ENCODE peak calls at places on chromosomes 11 and 22, in four cellular contexts. One of them, this sample, is unnamed.

GRCh38 chr22:39181356-39181755 is 28.9 kb upstream of the CBX7 start:
- DNase-seq in spleen: peak; percentile 39
- DNase-seq in NB4: no peak
- DNase-seq in Peyer's patch: no peak
- DNase-seq in this sample: no peak

GRCh38 chr11:109320595-109320994 is 101.4 kb upstream of the C11orf87 start:
- DNase-seq in spleen: no peak
- DNase-seq in NB4: no peak
- DNase-seq in Peyer's patch: no peak
- DNase-seq in this sample: no peak

GRCh38 chr11:69010361-69010891 is 2.6 kb downstream of the MRGPRF start:
- DNase-seq in spleen: peak; percentile 52
- DNase-seq in NB4: no peak
- DNase-seq in Peyer's patch: no peak
- DNase-seq in this sample: peak; percentile 82

GRCh38 chr11:88310246-88310645 is 27.3 kb downstream of the CTSC start:
- DNase-seq in spleen: no peak
- DNase-seq in NB4: no peak
- DNase-seq in Peyer's patch: no peak
- DNase-seq in this sample: no peak

GRCh38 chr22:44164031-44164430 is 16.7 kb upstream of the PARVG start:
- DNase-seq in spleen: no peak
- DNase-seq in NB4: no peak
- DNase-seq in Peyer's patch: no peak
- DNase-seq in this sample: no peak

GRCh38 chr11:70220136-70220535 is 17.0 kb downstream of the FADD start:
- DNase-seq in spleen: no peak
- DNase-seq in NB4: peak; percentile 38
- DNase-seq in Peyer's patch: no peak
- DNase-seq in this sample: no peak

GRCh38 chr11:124499711-124500110 is 43.7 kb downstream of the OR8B12 start:
- DNase-seq in spleen: no peak
- DNase-seq in NB4: no peak
- DNase-seq in Peyer's patch: no peak
- DNase-seq in this sample: no peak

GRCh38 chr11:102436546-102436945 is 16.0 kb downstream of the TMEM123 start:
- DNase-seq in spleen: no peak
- DNase-seq in NB4: no peak
- DNase-seq in Peyer's patch: no peak
- DNase-seq in this sample: no peak

GRCh38 chr11:105577645-105578044 is 32.2 kb upstream of the GRIA4 start:
- DNase-seq in spleen: no peak
- DNase-seq in NB4: peak; percentile 39
- DNase-seq in Peyer's patch: no peak
- DNase-seq in this sample: no peak

GRCh38 chr11:129192150-129192549 is at the start of gene ARHGAP32:
- DNase-seq in spleen: no peak
- DNase-seq in NB4: no peak
- DNase-seq in Peyer's patch: no peak
- DNase-seq in this sample: no peak

GRCh38 chr22:45098056-45098455 is 65.7 kb upstream of the NUP50 start:
- DNase-seq in spleen: no peak
- DNase-seq in NB4: no peak
- DNase-seq in Peyer's patch: no peak
- DNase-seq in this sample: no peak

GRCh38 chr11:71281901-71282300 is 29.5 kb upstream of the SHANK2 start:
- DNase-seq in spleen: no peak
- DNase-seq in NB4: no peak
- DNase-seq in Peyer's patch: no peak
- DNase-seq in this sample: peak; percentile 39

GRCh38 chr11:123531325-123531724 is 101.3 kb downstream of the GRAMD1B start:
- DNase-seq in spleen: no peak
- DNase-seq in NB4: no peak
- DNase-seq in Peyer's patch: no peak
- DNase-seq in this sample: no peak

GRCh38 chr11:113994077-113994954 is 19.4 kb downstream of the HTR3A start:
- DNase-seq in spleen: peak; percentile 73
- DNase-seq in NB4: peak; percentile 33
- DNase-seq in Peyer's patch: peak; percentile 38
- DNase-seq in this sample: no peak

GRCh38 chr11:100923555-100923954 is 206.1 kb downstream of the PGR start:
- DNase-seq in spleen: no peak
- DNase-seq in NB4: no peak
- DNase-seq in Peyer's patch: no peak
- DNase-seq in this sample: no peak

GRCh38 chr11:11416502-11416901 is 63.5 kb upstream of the CSNK2A3 start:
- DNase-seq in spleen: no peak
- DNase-seq in NB4: peak; percentile 94
- DNase-seq in Peyer's patch: no peak
- DNase-seq in this sample: no peak

GRCh38 chr22:20118572-20119020 is 1.6 kb upstream of the TRMT2A start:
- DNase-seq in spleen: peak; percentile 56
- DNase-seq in NB4: no peak
- DNase-seq in Peyer's patch: no peak
- DNase-seq in this sample: no peak

GRCh38 chr11:70075836-70076235 is 2.3 kb upstream of the ANO1 start:
- DNase-seq in spleen: peak; percentile 46
- DNase-seq in NB4: no peak
- DNase-seq in Peyer's patch: no peak
- DNase-seq in this sample: peak; percentile 42

GRCh38 chr11:13962562-13963168 is at the start of gene SPON1:
- DNase-seq in spleen: peak; percentile 79
- DNase-seq in NB4: no peak
- DNase-seq in Peyer's patch: no peak
- DNase-seq in this sample: peak; percentile 75

GRCh38 chr11:19241260-19242183 is 777 bp upstream of the E2F8 start:
- DNase-seq in spleen: peak; percentile 91
- DNase-seq in NB4: peak; percentile 83
- DNase-seq in Peyer's patch: no peak
- DNase-seq in this sample: peak; percentile 66
- TF ChIP-seq POLR2A in spleen: no peak
- TF ChIP-seq POLR2A in NB4: peak; percentile 27
- TF ChIP-seq POLR2A in Peyer's patch: no peak
- TF ChIP-seq POLR2A in this sample: no peak

GRCh38 chr22:37285937-37286336 is 3.6 kb downstream of the CYTH4 start:
- DNase-seq in spleen: peak; percentile 57
- DNase-seq in NB4: no peak
- DNase-seq in Peyer's patch: no peak
- DNase-seq in this sample: no peak

GRCh38 chr22:37289156-37289735 is 6.9 kb downstream of the CYTH4 start:
- DNase-seq in spleen: peak; percentile 60
- DNase-seq in NB4: no peak
- DNase-seq in Peyer's patch: no peak
- DNase-seq in this sample: no peak

GRCh38 chr22:37288521-37288920 is 6.2 kb downstream of the CYTH4 start:
- DNase-seq in spleen: peak; percentile 58
- DNase-seq in NB4: no peak
- DNase-seq in Peyer's patch: no peak
- DNase-seq in this sample: no peak

GRCh38 chr22:37284807-37285355 is 2.6 kb downstream of the CYTH4 start:
- DNase-seq in spleen: peak; percentile 94
- DNase-seq in NB4: peak; percentile 99
- DNase-seq in Peyer's patch: peak; percentile 87
- DNase-seq in this sample: peak; percentile 80

GRCh38 chr22:37287550-37287951 is 5.2 kb downstream of the CYTH4 start:
- DNase-seq in spleen: peak; percentile 66
- DNase-seq in NB4: no peak
- DNase-seq in Peyer's patch: no peak
- DNase-seq in this sample: no peak
- TF ChIP-seq CTCF in spleen: no peak
- TF ChIP-seq CTCF in NB4: no peak
- TF ChIP-seq CTCF in Peyer's patch: no peak
- TF ChIP-seq CTCF in this sample: no peak

DNA sequence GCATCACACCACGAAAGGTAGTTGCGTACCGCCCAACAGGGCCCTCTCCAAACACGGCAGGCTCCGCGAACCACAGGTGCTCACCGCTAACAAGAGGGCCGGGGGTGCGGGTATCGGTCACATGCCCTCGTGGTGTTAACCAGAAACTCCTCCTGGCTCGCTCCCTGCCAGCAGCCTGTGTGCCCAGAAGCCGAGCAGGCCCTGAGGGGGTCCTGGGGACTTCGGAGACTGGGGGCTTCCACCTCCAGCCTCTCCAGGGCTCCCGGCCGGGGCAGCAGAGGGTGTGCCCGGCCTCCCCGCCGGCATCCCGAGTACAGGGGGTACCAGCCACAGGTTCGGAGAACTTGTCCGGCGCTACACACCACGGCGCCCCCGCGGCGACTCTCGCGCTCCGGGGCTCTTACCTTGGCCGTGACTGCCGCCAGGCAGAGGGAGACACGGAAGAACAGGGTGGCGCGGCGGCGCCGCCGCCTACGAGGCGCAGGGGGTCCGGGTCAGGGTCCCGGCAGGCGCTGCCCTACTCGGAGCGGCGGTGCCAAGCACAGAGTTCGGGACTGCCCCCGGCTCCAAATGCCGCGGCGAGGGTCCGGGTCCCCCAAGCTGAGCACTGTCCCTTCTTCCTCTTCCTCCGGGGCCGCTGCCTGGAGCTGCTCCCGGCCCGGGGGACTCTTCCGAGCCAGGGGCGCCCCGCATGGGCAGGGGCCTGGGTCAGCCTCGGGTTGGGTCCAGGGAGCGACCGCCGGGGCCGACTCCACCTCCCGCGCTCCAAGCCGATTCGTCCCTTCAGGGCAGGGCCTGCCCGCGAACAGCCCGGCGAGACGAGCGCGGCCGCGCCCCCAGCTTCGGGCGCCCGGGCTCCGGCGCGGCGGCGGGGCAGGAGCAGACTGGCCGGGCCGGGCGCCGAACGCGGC is at the start of gene LARGE1:
- DNase-seq in spleen: peak; percentile 84
- DNase-seq in NB4: peak; percentile 57
- DNase-seq in Peyer's patch: peak; percentile 41
- DNase-seq in this sample: peak; percentile 79
- TF ChIP-seq POLR2A in spleen: no peak
- TF ChIP-seq POLR2A in NB4: no peak
- TF ChIP-seq POLR2A in Peyer's patch: no peak
- TF ChIP-seq POLR2A in this sample: no peak

GRCh38 chr22:49618689-49618953 is 209.1 kb downstream of the BRD1 start:
- DNase-seq in spleen: peak; percentile 64
- DNase-seq in NB4: no peak
- DNase-seq in Peyer's patch: no peak
- DNase-seq in this sample: peak; percentile 44
- TF ChIP-seq CTCF in spleen: no peak
- TF ChIP-seq CTCF in NB4: no peak
- TF ChIP-seq CTCF in Peyer's patch: no peak
- TF ChIP-seq CTCF in this sample: no peak

DNA sequence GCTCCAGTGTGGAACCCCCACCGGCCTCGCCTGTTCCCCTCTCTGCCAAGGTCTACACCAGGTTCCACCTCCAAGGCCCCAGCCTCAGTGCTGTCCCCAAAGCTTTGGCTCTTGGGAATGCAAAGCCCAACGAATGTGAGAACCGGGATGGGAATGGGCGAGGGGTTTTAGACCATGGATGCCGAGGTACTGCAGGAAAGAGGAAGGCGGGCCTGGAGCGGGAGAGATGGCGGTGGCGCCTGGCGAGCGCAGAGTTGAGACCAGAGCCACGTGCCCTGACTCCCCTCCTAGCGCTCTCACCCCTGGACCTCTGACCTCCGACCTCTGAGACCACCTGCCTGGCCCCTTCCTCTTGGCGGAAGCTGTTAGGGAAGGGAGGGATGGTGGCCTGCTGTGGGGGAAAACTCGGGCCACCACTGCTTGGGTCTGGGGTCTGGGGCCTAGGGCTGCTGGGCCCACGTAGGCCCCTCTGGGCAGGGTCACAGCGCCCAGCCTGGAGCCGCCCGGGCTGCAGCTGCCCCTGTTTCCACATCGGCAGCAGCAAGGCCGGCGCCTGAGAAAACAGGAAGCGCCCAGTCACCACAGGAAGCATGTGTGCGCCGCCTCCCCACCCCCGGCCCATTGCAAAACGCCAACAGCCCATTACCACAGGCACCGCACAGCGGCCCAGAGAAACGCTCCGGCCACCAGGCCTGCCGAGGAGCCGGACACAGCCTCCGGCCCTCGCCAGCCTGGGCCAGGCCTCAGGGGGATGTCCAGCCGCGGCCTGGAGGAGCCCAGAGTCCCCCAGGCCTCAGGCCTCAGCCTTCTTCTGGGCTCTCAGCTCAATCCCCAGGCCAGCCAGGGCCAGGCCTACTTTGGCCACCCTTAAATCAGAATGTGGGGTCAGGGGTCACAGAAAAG is 13.8 kb upstream of the SLC39A13 start:
- DNase-seq in spleen: peak; percentile 96
- DNase-seq in NB4: peak; percentile 95
- DNase-seq in Peyer's patch: peak; percentile 81
- DNase-seq in this sample: peak; percentile 61
- TF ChIP-seq POLR2A in spleen: peak; percentile 53
- TF ChIP-seq POLR2A in NB4: peak; percentile 40
- TF ChIP-seq POLR2A in Peyer's patch: no peak
- TF ChIP-seq POLR2A in this sample: no peak

DNA sequence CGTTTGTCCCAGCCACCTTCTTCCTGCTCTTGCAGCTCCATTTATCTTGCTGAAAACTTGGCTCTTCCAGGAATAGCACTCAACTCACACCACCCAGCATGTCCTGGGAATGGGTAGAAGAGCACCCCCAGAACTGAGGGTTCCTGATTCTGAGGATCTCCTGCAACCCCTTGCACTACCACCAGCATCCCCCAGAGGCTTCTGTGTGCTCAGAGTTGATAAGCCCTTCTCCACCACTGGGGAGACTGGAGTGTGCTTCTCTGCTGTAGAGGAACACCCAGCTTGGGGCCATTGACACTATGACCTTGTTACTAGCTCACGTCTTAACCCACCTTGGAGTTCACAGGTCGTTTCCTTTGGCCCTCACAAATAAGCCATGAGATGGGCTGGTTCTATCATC is 121.0 kb downstream of the GRIK4 start:
- DNase-seq in spleen: no peak
- DNase-seq in NB4: peak; percentile 63
- DNase-seq in Peyer's patch: no peak
- DNase-seq in this sample: no peak
- TF ChIP-seq CTCF in spleen: no peak
- TF ChIP-seq CTCF in NB4: peak; percentile 49
- TF ChIP-seq CTCF in Peyer's patch: no peak
- TF ChIP-seq CTCF in this sample: no peak